ENCODE peak calls at places on chromosomes 13 and 19, in four cellular contexts. B is H9, H is fibroblast of lung, C is mesenchymal stem cell. U is an unnamed sample.

GRCh38 chr13:66111628-66112027 is 1118.5 kb downstream of the PCDH9 start:
- DNase-seq in B (no peak), H (no peak), C (no peak), U (peak; percentile 52)

GRCh38 chr13:49412749-49413148 is 31.1 kb downstream of the CAB39L start:
- DNase-seq in B (no peak), H (no peak), C (no peak), U (no peak)

GRCh38 chr13:45683701-45684100 is 18.4 kb upstream of the CBY2 start:
- DNase-seq in B (peak; percentile 42), H (no peak), C (no peak), U (peak; percentile 58)

GRCh38 chr13:33855371-33855895 is 37.5 kb downstream of the RFC3 start:
- DNase-seq in B (no peak), H (peak; percentile 10), C (no peak), U (no peak)

GRCh38 chr19:41226874-41227390 is 7.9 kb downstream of the AXL start:
- DNase-seq in B (no peak), H (no peak), C (no peak), U (no peak)

GRCh38 chr19:31562916-31563626 is 213.8 kb upstream of the TSHZ3 start:
- DNase-seq in B (peak; percentile 45), H (no peak), C (no peak), U (peak; percentile 56)

GRCh38 chr19:30236587-30236986 is 135.6 kb upstream of the ZNF536 start:
- DNase-seq in B (no peak), H (no peak), C (no peak), U (no peak)

GRCh38 chr13:35781044-35781443 is 304.6 kb upstream of the MAB21L1 start:
- DNase-seq in B (no peak), H (no peak), C (no peak), U (no peak)

GRCh38 chr19:27795369-27795768 is 1417.6 kb downstream of the UQCRFS1 start:
- DNase-seq in B (no peak), H (no peak), C (no peak), U (no peak)

GRCh38 chr19:27794444-27795042 is 1418.4 kb downstream of the UQCRFS1 start:
- DNase-seq in B (peak; percentile 59), H (peak; percentile 35), C (peak; percentile 61), U (peak; percentile 85)

GRCh38 chr19:27793128-27793643 is 1419.8 kb downstream of the UQCRFS1 start:
- DNase-seq in B (peak; percentile 96), H (peak; percentile 85), C (peak; percentile 77), U (peak; percentile 94)

GRCh38 chr19:27793644-27794443 is 1419.1 kb downstream of the UQCRFS1 start:
- DNase-seq in B (peak; percentile 96), H (peak; percentile 95), C (peak; percentile 96), U (peak; percentile 97)

GRCh38 chr19:27792576-27793127 is 1420.3 kb downstream of the UQCRFS1 start:
- DNase-seq in B (no peak), H (no peak), C (no peak), U (no peak)
- H3K27ac ChIP-seq in B (no peak overlapping the region), H (peak overlapping the region; percentile 46), C (peak overlapping the region; percentile 39), U (peak overlapping the region; percentile 39)

GRCh38 chr19:55668603-55669348 is 6.2 kb upstream of the EPN1 start:
- DNase-seq in B (no peak), H (no peak), C (no peak), U (no peak)

GRCh38 chr19:55672418-55672817 is 2.6 kb upstream of the EPN1 start:
- DNase-seq in B (no peak), H (peak; percentile 30), C (no peak), U (no peak)

GRCh38 chr19:55669418-55670279 is 5.4 kb upstream of the EPN1 start:
- DNase-seq in B (no peak), H (no peak), C (no peak), U (no peak)

GRCh38 chr19:55670280-55671053 is 4.6 kb upstream of the EPN1 start:
- DNase-seq in B (peak; percentile 72), H (no peak), C (no peak), U (peak; percentile 75)

GRCh38 chr19:55671054-55671378 is 4.0 kb upstream of the EPN1 start:
- DNase-seq in B (no peak), H (no peak), C (no peak), U (no peak)
- H3K9ac ChIP-seq in B (no peak overlapping the region), H (no peak overlapping the region), C (no peak overlapping the region), U (no peak overlapping the region)

GRCh38 chr19:43474986-43475705 is 9.7 kb upstream of the LYPD3 start:
- DNase-seq in B (peak; percentile 95), H (peak; percentile 89), C (peak; percentile 96), U (peak; percentile 98)

GRCh38 chr19:43478323-43478722 is 12.9 kb upstream of the LYPD3 start:
- DNase-seq in B (no peak), H (no peak), C (no peak), U (no peak)

GRCh38 chr19:43476606-43477005 is 11.2 kb upstream of the LYPD3 start:
- DNase-seq in B (no peak), H (peak; percentile 84), C (peak; percentile 63), U (no peak)

GRCh38 chr19:43471091-43471490 is 5.7 kb upstream of the LYPD3 start:
- DNase-seq in B (no peak), H (no peak), C (no peak), U (no peak)

DNA sequence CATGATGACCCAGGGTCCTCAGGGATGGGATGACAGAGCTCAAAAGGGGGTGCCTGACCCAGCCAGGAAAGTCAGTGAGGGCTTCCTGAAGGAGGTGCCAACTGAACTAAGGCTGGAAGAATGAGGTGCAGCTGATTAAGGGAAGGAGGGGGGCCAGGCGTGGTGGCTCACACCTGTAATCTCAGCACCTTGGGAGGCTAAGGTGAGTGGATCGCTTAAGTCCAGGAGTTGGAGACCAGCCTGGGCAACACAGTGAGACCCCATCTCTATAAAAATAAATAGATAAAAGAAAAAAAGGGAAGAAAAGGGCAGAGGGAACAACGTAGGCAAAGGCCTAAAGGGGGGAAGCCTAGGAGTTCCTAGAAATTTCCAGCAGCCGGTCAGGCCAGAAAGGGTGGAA is 9.1 kb upstream of the LYPD3 start:
- DNase-seq in B (no peak), H (no peak), C (no peak), U (no peak)
- H3K27ac ChIP-seq in B (no peak overlapping the region), H (peak overlapping the region; percentile 87), C (no peak overlapping the region), U (no peak overlapping the region)

DNA sequence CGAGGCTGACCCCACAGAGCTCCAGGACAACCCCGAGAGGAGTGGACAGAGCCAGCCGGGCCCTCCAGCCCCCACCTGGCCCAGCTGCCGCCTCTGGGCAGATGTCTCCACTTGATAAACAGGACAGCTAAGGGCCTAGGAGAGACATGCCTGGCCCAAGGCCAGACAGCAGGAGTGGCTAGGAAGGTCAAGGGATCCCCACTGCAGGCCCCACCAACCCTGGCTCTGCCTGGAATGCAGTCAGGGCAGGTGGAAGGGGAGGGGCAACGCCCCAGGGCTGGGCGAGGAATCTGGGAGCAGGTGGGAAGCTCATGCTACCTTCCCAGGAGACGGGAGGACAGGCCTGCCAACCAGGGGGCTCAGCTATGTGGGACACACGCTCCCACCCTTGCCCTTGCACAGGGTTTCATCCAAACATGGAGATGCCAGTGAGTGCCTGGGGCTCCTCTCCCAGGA is 25.2 kb downstream of the SH3GL1 start:
- DNase-seq in B (peak; percentile 88), H (no peak), C (peak; percentile 48), U (peak; percentile 91)
- H3K9ac ChIP-seq in B (no peak overlapping the region), H (peak overlapping the region; percentile 59), C (peak overlapping the region; percentile 88), U (no peak overlapping the region)

DNA sequence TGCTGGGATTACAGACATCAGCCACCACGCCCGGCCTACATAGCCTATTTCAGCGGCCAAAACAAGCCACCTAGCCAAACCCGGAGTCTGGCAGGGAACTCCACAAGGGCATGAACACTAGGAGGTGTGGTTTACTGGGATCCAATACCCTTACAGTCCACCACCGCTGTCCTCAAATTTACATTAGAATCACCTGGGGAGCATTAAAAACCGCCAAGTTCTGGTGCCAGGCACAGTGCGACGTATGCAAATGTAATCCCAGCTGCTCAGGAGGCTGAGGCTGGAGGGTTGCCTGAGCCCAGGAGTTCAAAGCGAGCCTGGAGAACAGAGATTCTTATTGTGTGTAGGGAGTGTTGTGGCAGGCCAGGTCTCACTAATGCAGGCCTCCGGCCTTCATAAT is 4.2 kb upstream of the AP1M1 start:
- DNase-seq in B (peak; percentile 69), H (no peak), C (no peak), U (peak; percentile 59)
- H3K27ac ChIP-seq in B (no peak overlapping the region), H (no peak overlapping the region), C (no peak overlapping the region), U (no peak overlapping the region)

GRCh38 chr19:5112681-5113080 is 143.8 kb downstream of the KDM4B start:
- DNase-seq in B (no peak), H (no peak), C (no peak), U (no peak)
- H3K9ac ChIP-seq in B (no peak overlapping the region), H (no peak overlapping the region), C (no peak overlapping the region), U (no peak overlapping the region)

DNA sequence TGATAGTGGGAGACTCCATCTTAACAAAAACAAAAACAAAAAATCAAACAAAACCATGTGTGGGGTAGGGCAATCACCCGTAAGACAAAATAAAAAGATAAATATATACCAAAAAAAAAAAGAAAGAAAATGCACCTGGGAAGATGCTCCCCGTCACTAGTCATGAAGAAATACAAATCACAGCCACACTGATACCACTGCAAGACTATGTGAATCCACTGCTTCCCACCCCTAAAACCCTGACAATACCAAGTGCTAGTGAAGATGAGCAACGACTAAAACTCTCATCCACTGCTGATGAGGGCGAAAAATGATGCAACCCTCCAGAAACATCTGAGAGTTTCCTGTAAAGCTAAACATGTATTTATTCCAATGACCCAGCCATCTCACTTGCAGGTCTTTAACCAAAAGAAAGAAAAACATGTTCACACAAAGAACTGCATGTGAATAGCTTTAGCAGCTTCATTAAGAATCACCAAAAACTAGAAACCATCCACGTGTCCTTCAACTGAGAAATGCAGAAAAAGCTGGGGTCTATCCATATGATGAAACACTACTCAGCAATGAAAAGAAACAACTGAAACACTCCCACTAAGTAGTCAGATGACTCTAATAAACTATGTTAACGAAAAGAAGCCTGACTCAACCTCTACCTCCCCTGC is 31.7 kb downstream of the BRD4 start:
- DNase-seq in B (no peak), H (peak; percentile 60), C (peak; percentile 94), U (no peak)
- H3K27ac ChIP-seq in B (no peak overlapping the region), H (peak overlapping the region; percentile 60), C (no peak overlapping the region), U (no peak overlapping the region)

DNA sequence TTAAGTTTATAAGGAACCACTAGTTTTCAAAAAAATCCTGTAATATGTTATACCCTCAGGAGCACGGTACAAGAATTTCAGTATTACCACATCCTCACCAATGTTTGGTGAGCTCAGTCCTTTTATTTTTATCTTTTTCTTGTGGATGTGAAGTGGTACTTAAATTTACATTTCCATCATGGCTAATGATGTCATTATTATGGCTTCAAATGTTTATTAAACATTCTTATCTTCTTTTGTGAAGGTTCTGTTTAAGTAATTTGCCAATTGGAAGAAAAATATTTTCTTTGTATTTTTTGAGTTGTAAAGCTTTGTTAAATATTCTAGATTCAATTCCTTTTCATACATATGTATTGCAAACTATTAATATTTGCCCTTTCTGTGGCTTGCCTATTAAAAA is 291.0 kb downstream of the ENOX1 start:
- DNase-seq in B (no peak), H (peak; percentile 6), C (peak; percentile 20), U (no peak)
- H3K9ac ChIP-seq in B (no peak overlapping the region), H (no peak overlapping the region), C (no peak overlapping the region), U (no peak overlapping the region)